ENCODE peak calls at places on chromosome 16, in ten cellular contexts. J is SJCRH30; D is ovary; P is SK-N-SH; L is heart right ventricle; C is foreskin keratinocyte; Z is CD8-positive, alpha-beta T cell; A is neural progenitor cell; N is esophagus squamous epithelium; K is right lobe of liver. H is an unnamed sample.

GRCh38 chr16:21161211-21161610 is 2.7 kb downstream of the LDAF1 start:
- DNase-seq in J (no peak), C (no peak), N (no peak), K (no peak), P (no peak), Z (no peak), L (peak; percentile 55), A (no peak), D (no peak), H (no peak)

GRCh38 chr16:28981517-28981916 is 3.3 kb upstream of the LAT start:
- DNase-seq in P (peak; percentile 72), N (no peak), A (peak; percentile 29), D (no peak), L (no peak), C (no peak), K (no peak), Z (peak; percentile 29), J (peak; percentile 60), H (no peak)

GRCh38 chr16:54080524-54081008 is 206.0 kb downstream of the IRX3 start:
- DNase-seq in Z (no peak), A (no peak), J (no peak), P (no peak), K (no peak), C (peak; percentile 98), N (no peak), D (no peak), L (no peak), H (no peak)

GRCh38 chr16:68400924-68401460 is 47.3 kb downstream of the SMPD3 start:
- DNase-seq in N (no peak), J (no peak), D (no peak), P (no peak), A (no peak), C (no peak), L (no peak), Z (no peak), K (no peak), H (no peak)

GRCh38 chr16:53827741-53828140 is 123.8 kb downstream of the FTO start:
- DNase-seq in C (no peak), N (no peak), J (peak; percentile 57), D (no peak), K (no peak), Z (no peak), L (no peak), P (no peak), A (peak; percentile 91), H (no peak)

GRCh38 chr16:56269824-56270684 is 78.8 kb downstream of the GNAO1 start:
- DNase-seq in A (peak; percentile 20), J (no peak), C (no peak), L (peak; percentile 38), K (peak; percentile 91), D (no peak), N (no peak), P (no peak), Z (no peak), H (peak; percentile 74)

GRCh38 chr16:65083181-65083845 is 38.5 kb downstream of the CDH11 start:
- DNase-seq in C (peak; percentile 79), N (no peak), K (no peak), P (no peak), L (no peak), A (no peak), D (no peak), Z (no peak), J (no peak), H (no peak)

GRCh38 chr16:27455700-27456099 is 53.7 kb downstream of the IL21R start:
- DNase-seq in J (no peak), D (no peak), L (no peak), P (no peak), A (no peak), K (no peak), N (no peak), C (no peak), Z (no peak), H (no peak)

GRCh38 chr16:11273721-11274324 is 394 bp upstream of the PRM3 start:
- DNase-seq in D (no peak), N (no peak), Z (no peak), C (no peak), L (no peak), P (no peak), A (no peak), K (no peak), J (peak; percentile 53), H (no peak)

GRCh38 chr16:11276880-11277593 is 757 bp upstream of the PRM2 start:
- DNase-seq in Z (no peak), J (no peak), C (no peak), A (no peak), D (no peak), L (no peak), P (no peak), N (no peak), K (no peak), H (no peak)

GRCh38 chr16:11277607-11278337 is 1.5 kb upstream of the PRM2 start:
- DNase-seq in L (no peak), J (no peak), C (no peak), K (no peak), N (no peak), D (no peak), Z (no peak), P (no peak), A (no peak), H (no peak)

GRCh38 chr16:11274964-11275363 is 1.3 kb downstream of the PRM2 start:
- DNase-seq in K (no peak), P (no peak), C (no peak), N (no peak), L (no peak), D (no peak), A (no peak), J (no peak), Z (no peak), H (no peak)

GRCh38 chr16:11276143-11276879 is at the start of gene PRM2:
- DNase-seq in P (no peak), Z (no peak), J (no peak), C (no peak), L (no peak), K (no peak), A (no peak), N (no peak), D (no peak), H (no peak)
- H3K27ac ChIP-seq in P (no peak within 1 kb of the TSS), Z (no peak within 1 kb of the TSS), J (no peak within 1 kb of the TSS), C (no peak within 1 kb of the TSS), L (no peak within 1 kb of the TSS), K (no peak within 1 kb of the TSS), A (no peak within 1 kb of the TSS), N (no peak within 1 kb of the TSS), D (no peak within 1 kb of the TSS), H (no peak within 1 kb of the TSS)

DNA sequence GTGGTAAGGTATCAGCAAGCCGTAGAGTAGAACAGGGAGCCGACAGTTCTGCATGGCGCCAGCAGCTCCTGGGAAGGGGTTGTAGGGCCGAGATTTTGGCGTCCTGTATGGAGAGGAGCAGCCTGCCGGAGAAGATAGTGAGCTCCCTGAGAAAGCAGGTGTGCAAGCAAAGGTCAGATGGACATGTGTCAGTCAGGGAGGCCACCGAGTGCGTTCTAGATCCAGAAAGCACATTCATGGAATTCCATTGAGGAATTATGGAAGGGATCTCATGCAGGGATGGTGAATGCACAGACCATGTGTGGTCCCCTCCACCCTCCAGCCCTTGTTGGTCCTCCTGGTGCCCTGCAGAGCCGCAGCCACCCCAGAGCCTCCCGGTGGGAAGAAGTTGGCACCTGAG is 33.7 kb downstream of the CMIP start:
- DNase-seq in P (no peak), J (no peak), D (no peak), K (no peak), C (no peak), L (no peak), A (no peak), Z (no peak), N (no peak), H (peak; percentile 22)
- H3K4me1 ChIP-seq in P (peaks cover 14% of the 10 kb centered on the region), J (no peaks in the 10 kb centered on the region), D (peaks cover 12% of the 10 kb centered on the region), K (no peaks in the 10 kb centered on the region), C (no peaks in the 10 kb centered on the region), L (peaks cover 35% of the 10 kb centered on the region), A (peaks cover 9% of the 10 kb centered on the region), Z (peaks cover 59% of the 10 kb centered on the region), N (peaks cover 16% of the 10 kb centered on the region), H (peaks cover 21% of the 10 kb centered on the region)

DNA sequence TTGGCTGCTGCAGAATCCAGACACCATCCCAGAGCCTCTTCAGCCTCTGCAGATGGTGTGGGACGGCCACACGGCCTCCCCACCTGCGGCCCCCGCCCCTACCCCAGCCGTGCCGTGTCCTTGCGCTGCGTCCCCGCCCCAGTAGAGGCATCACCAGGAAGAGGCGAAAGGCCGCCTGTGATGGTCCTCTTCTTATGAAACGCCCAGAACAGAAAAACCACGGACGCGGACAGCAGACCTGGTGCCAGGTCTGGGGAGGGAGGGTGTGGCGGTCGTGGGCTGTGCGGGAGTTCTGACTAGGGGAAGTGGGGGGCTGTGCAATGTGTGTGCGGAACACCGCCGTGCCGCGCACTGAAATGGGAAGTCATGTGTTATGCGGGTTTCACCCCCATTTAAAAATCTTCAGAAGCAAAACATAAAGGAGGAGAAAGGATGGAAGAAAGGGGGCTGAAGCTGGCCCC is 25.5 kb downstream of the ACSF3 start:
- DNase-seq in A (no peak), K (no peak), C (no peak), Z (peak; percentile 6), D (no peak), L (no peak), N (no peak), P (no peak), J (no peak), H (peak; percentile 43)
- H3K27ac ChIP-seq in A (no peak overlapping the region), K (no peak overlapping the region), C (no peak overlapping the region), Z (no peak overlapping the region), D (no peak overlapping the region), L (no peak overlapping the region), N (no peak overlapping the region), P (no peak overlapping the region), J (no peak overlapping the region), H (no peak overlapping the region)

GRCh38 chr16:51544850-51545467 is 393.9 kb upstream of the SALL1 start:
- DNase-seq in K (no peak), P (no peak), Z (no peak), L (no peak), N (no peak), C (no peak), A (peak; percentile 81), J (no peak), D (no peak), H (no peak)

GRCh38 chr16:51540259-51540658 is 389.2 kb upstream of the SALL1 start:
- DNase-seq in P (no peak), A (no peak), K (no peak), J (no peak), C (peak; percentile 51), Z (no peak), N (no peak), L (no peak), D (no peak), H (no peak)

GRCh38 chr16:51545951-51546350 is 394.9 kb upstream of the SALL1 start:
- DNase-seq in D (no peak), Z (no peak), L (no peak), N (no peak), A (no peak), J (no peak), P (no peak), K (no peak), C (no peak), H (no peak)

GRCh38 chr16:51538707-51539604 is 387.9 kb upstream of the SALL1 start:
- DNase-seq in D (no peak), J (peak; percentile 39), A (peak; percentile 36), C (peak; percentile 93), N (no peak), P (peak; percentile 13), Z (no peak), L (no peak), K (no peak), H (no peak)

DNA sequence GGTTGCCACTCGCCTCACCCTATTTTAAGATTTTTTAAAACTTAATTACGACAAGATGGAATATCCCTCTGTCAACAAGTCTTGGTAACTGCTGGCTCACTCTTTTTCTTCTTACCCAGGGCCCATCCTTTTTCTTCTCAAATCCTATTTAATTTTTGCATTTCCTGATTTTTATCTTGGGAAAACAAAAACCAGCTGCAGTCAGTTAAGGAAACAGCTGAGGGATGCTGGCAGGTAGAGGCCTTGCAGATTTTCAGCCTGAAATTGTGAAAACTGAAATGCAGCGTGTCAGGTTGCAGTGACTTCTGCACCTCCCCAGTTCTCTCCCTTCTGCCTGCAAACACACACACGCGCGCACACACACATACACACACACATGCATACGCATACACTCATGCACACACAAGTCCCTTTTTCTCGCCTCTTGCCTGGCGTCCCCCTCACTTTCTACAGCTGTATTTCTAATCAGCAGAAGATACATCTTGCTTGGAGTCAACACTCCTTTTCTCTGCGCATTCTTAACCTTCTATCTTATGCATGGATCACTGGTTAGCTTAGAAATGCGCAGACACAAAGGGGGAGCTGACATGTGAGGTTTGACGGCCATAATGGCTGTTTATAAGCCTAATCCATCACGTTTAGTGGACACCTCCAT is 391.9 kb upstream of the SALL1 start:
- DNase-seq in K (no peak), N (no peak), C (no peak), J (no peak), D (no peak), L (no peak), P (peak; percentile 26), A (peak; percentile 68), Z (no peak), H (no peak)
- H3K4me1 ChIP-seq in K (no peaks in the 10 kb centered on the region), N (no peaks in the 10 kb centered on the region), C (peaks cover 15% of the 10 kb centered on the region), J (no peaks in the 10 kb centered on the region), D (peaks cover 2% of the 10 kb centered on the region), L (no peaks in the 10 kb centered on the region), P (peaks cover 18% of the 10 kb centered on the region), A (peaks cover 73% of the 10 kb centered on the region), Z (no peaks in the 10 kb centered on the region), H (no peaks in the 10 kb centered on the region)

H was measured in right cardiac atrium.